ENCODE peak calls at places on chromosome 15, in six cellular contexts. V, G, J, O, C and P are unnamed samples.

GRCh38 chr15:101371519-101371918 is 76.5 kb upstream of the SNRPA1 start:
- DNase-seq in O (no peak), V (no peak), G (no peak), C (no peak), J (no peak), P (no peak)

GRCh38 chr15:77607111-77607893 is 25.4 kb downstream of the LINGO1 start:
- DNase-seq in C (no peak), G (peak), J (no peak), V (no peak), O (no peak), P (no peak)

GRCh38 chr15:77021803-77022381 is 27.0 kb downstream of the PSTPIP1 start:
- DNase-seq in G (no peak), C (peak), O (peak), J (no peak), V (peak), P (no peak)

GRCh38 chr15:29139072-29139471 is 130.6 kb downstream of the NSMCE3 start:
- DNase-seq in G (no peak), J (no peak), O (no peak), C (no peak), V (no peak), P (no peak)

GRCh38 chr15:67043939-67044771 is 21.2 kb upstream of the SMAD3 start:
- DNase-seq in G (no peak), C (no peak), O (no peak), J (no peak), V (no peak), P (no peak)

GRCh38 chr15:37100109-37100873 is at the start of gene MEIS2:
- DNase-seq in V (peak), J (peak), O (no peak), C (peak), G (peak), P (peak)

GRCh38 chr15:94677202-94677790 is 445.9 kb downstream of the MCTP2 start:
- DNase-seq in J (peak), G (no peak), C (no peak), O (no peak), V (no peak), P (no peak)

GRCh38 chr15:22851513-22851912 is 13.0 kb downstream of the NIPA2 start:
- DNase-seq in V (no peak), O (no peak), G (no peak), J (no peak), C (no peak), P (no peak)

GRCh38 chr15:64046347-64047153 is at the start of gene DAPK2:
- DNase-seq in V (peak), J (peak), O (peak), C (peak), G (peak), P (peak)

GRCh38 chr15:89451846-89452245 is 44.5 kb downstream of the RHCG start:
- DNase-seq in O (no peak), G (no peak), C (no peak), J (no peak), V (no peak), P (no peak)

GRCh38 chr15:79467865-79468586 is 35.9 kb downstream of the MINAR1 start:
- DNase-seq in V (no peak), C (no peak), J (no peak), O (no peak), G (no peak), P (no peak)

GRCh38 chr15:77028451-77029165 is 33.7 kb downstream of the PSTPIP1 start:
- DNase-seq in G (no peak), O (no peak), C (no peak), V (no peak), J (no peak), P (no peak)

GRCh38 chr15:61712124-61712759 is 348.0 kb downstream of the VPS13C start:
- DNase-seq in C (no peak), J (no peak), G (no peak), V (no peak), O (no peak), P (no peak)

GRCh38 chr15:64807751-64808222 is 17.7 kb downstream of the PIF1 start:
- DNase-seq in O (no peak), G (no peak), C (no peak), J (no peak), V (no peak), P (no peak)